ENCODE peak calls at places on chromosomes 16 and 17, in five cellular contexts. A is cardiac muscle cell; B is WTC11; Q is GM23248; G is stimulated activated CD4-positive, alpha-beta T cell treated with anti-CD3 and anti-CD28 coated beads, Interleukin-2, amount 100 ng/mL, for 4 hours. S is an unnamed sample.

GRCh38 chr16:88962478-88963152 is 14.4 kb downstream of the CBFA2T3 start:
- DNase-seq in A (no peak), B (no peak), G (no peak), Q (no peak), S (no peak)

GRCh38 chr16:22329199-22329695 is 32.0 kb downstream of the POLR3E start:
- DNase-seq in B (no peak), Q (no peak), A (no peak), G (no peak), S (no peak)

GRCh38 chr17:28610372-28610771 is 3.6 kb downstream of the RSKR start:
- DNase-seq in B (no peak), G (no peak), A (no peak), Q (no peak), S (no peak)

GRCh38 chr16:27228036-27228435 is 24.7 kb downstream of the KDM8 start:
- DNase-seq in A (no peak), G (no peak), B (no peak), Q (no peak), S (no peak)

GRCh38 chr16:58501242-58502131 is 1.5 kb downstream of the NDRG4 start:
- DNase-seq in G (peak), Q (peak), A (no peak), B (peak), S (no peak)

GRCh38 chr17:74599531-74599939 is 7.5 kb upstream of the CD300LD start:
- DNase-seq in B (no peak), A (no peak), Q (no peak), G (no peak), S (no peak)

GRCh38 chr16:81558444-81559175 is 114.0 kb downstream of the CMIP start:
- DNase-seq in B (no peak), Q (no peak), G (no peak), A (no peak), S (peak)

GRCh38 chr16:53768167-53768566 is 64.2 kb downstream of the FTO start:
- DNase-seq in A (peak), Q (peak), G (no peak), B (no peak), S (no peak)

GRCh38 chr16:3594316-3595109 is 16.9 kb downstream of the SLX4 start:
- DNase-seq in B (no peak), A (no peak), Q (no peak), G (no peak), S (no peak)

GRCh38 chr17:13619462-13619861 is 17.7 kb upstream of the HS3ST3A1 start:
- DNase-seq in Q (no peak), G (no peak), A (no peak), B (peak), S (no peak)

GRCh38 chr16:69055003-69055402 is 50.5 kb upstream of the HAS3 start:
- DNase-seq in A (no peak), G (no peak), B (no peak), Q (no peak), S (no peak)

GRCh38 chr16:50667497-50668367 is 13.4 kb downstream of the SNX20 start:
- DNase-seq in B (no peak), G (no peak), Q (no peak), A (no peak), S (no peak)

GRCh38 chr16:301950-302349 is 19.0 kb downstream of the PDIA2 start:
- DNase-seq in B (no peak), A (no peak), G (no peak), Q (no peak), S (no peak)

GRCh38 chr17:29050176-29050575 is 7.2 kb downstream of the PIPOX start:
- DNase-seq in B (no peak), G (no peak), A (no peak), Q (no peak), S (no peak)

GRCh38 chr17:67920212-67920611 is 76.1 kb downstream of the C17orf58 start:
- DNase-seq in Q (no peak), B (no peak), A (no peak), G (no peak), S (no peak)

S was measured in lung microvascular endothelial cell.